ENCODE peak calls at places on chromosomes 5 and 9, in six cellular contexts. One of them, this sample, is unnamed.

GRCh38 chr9:110995511-110996340 is 42.5 kb downstream of the LPAR1 start:
- DNase-seq in pancreas: no peak
- DNase-seq in heart left ventricle: no peak
- DNase-seq in AG04449: no peak
- DNase-seq in CD8-positive, alpha-beta T cell: no peak
- DNase-seq in Peyer's patch: no peak
- DNase-seq in this sample: peak

GRCh38 chr9:2018162-2018643 is 3.1 kb downstream of the SMARCA2 start:
- DNase-seq in heart left ventricle: no peak
- DNase-seq in pancreas: no peak
- DNase-seq in Peyer's patch: no peak
- DNase-seq in CD8-positive, alpha-beta T cell: no peak
- DNase-seq in AG04449: no peak
- DNase-seq in this sample: no peak

GRCh38 chr5:81688215-81688614 is 62.7 kb downstream of the SSBP2 start:
- DNase-seq in heart left ventricle: no peak
- DNase-seq in Peyer's patch: no peak
- DNase-seq in CD8-positive, alpha-beta T cell: no peak
- DNase-seq in AG04449: no peak
- DNase-seq in pancreas: no peak
- DNase-seq in this sample: no peak

GRCh38 chr5:109143001-109143400 is 266.8 kb downstream of the PJA2 start:
- DNase-seq in AG04449: no peak
- DNase-seq in pancreas: no peak
- DNase-seq in Peyer's patch: no peak
- DNase-seq in heart left ventricle: no peak
- DNase-seq in CD8-positive, alpha-beta T cell: no peak
- DNase-seq in this sample: peak

GRCh38 chr9:127049044-127049443 is 73.4 kb downstream of the ANGPTL2 start:
- DNase-seq in pancreas: no peak
- DNase-seq in Peyer's patch: peak
- DNase-seq in AG04449: peak
- DNase-seq in CD8-positive, alpha-beta T cell: peak
- DNase-seq in heart left ventricle: no peak
- DNase-seq in this sample: peak

GRCh38 chr5:35230043-35230611 is at the start of gene PRLR:
- DNase-seq in CD8-positive, alpha-beta T cell: no peak
- DNase-seq in AG04449: no peak
- DNase-seq in Peyer's patch: peak
- DNase-seq in heart left ventricle: peak
- DNase-seq in pancreas: peak
- DNase-seq in this sample: peak

GRCh38 chr9:109320338-109320733 is 523 bp downstream of the EPB41L4B start:
- DNase-seq in heart left ventricle: no peak
- DNase-seq in AG04449: no peak
- DNase-seq in pancreas: peak
- DNase-seq in CD8-positive, alpha-beta T cell: no peak
- DNase-seq in Peyer's patch: no peak
- DNase-seq in this sample: no peak

GRCh38 chr5:142073617-142074405 is 34.8 kb upstream of the NDFIP1 start:
- DNase-seq in pancreas: no peak
- DNase-seq in Peyer's patch: no peak
- DNase-seq in heart left ventricle: no peak
- DNase-seq in CD8-positive, alpha-beta T cell: no peak
- DNase-seq in AG04449: no peak
- DNase-seq in this sample: no peak

GRCh38 chr9:13942695-13943094 is 371.2 kb downstream of the NFIB start:
- DNase-seq in Peyer's patch: no peak
- DNase-seq in CD8-positive, alpha-beta T cell: no peak
- DNase-seq in pancreas: no peak
- DNase-seq in AG04449: peak
- DNase-seq in heart left ventricle: no peak
- DNase-seq in this sample: peak

GRCh38 chr5:81907012-81907411 is 64.8 kb upstream of the ATG10 start:
- DNase-seq in Peyer's patch: no peak
- DNase-seq in heart left ventricle: no peak
- DNase-seq in pancreas: no peak
- DNase-seq in AG04449: no peak
- DNase-seq in CD8-positive, alpha-beta T cell: no peak
- DNase-seq in this sample: no peak

GRCh38 chr9:119458068-119458467 is 88.8 kb upstream of the BRINP1 start:
- DNase-seq in Peyer's patch: no peak
- DNase-seq in pancreas: no peak
- DNase-seq in AG04449: no peak
- DNase-seq in heart left ventricle: no peak
- DNase-seq in CD8-positive, alpha-beta T cell: no peak
- DNase-seq in this sample: no peak

GRCh38 chr9:127973169-127974001 is 7.4 kb downstream of the EEIG1 start:
- DNase-seq in heart left ventricle: peak
- DNase-seq in CD8-positive, alpha-beta T cell: peak
- DNase-seq in AG04449: no peak
- DNase-seq in pancreas: peak
- DNase-seq in Peyer's patch: peak
- DNase-seq in this sample: no peak

GRCh38 chr9:93566408-93567270 is 9.7 kb upstream of the PHF2 start:
- DNase-seq in heart left ventricle: peak
- DNase-seq in CD8-positive, alpha-beta T cell: peak
- DNase-seq in AG04449: peak
- DNase-seq in Peyer's patch: peak
- DNase-seq in pancreas: peak
- DNase-seq in this sample: peak

GRCh38 chr9:74362423-74362822 is 134.7 kb upstream of the RORB start:
- DNase-seq in pancreas: no peak
- DNase-seq in Peyer's patch: no peak
- DNase-seq in heart left ventricle: no peak
- DNase-seq in AG04449: no peak
- DNase-seq in CD8-positive, alpha-beta T cell: no peak
- DNase-seq in this sample: no peak

GRCh38 chr9:113988951-113989780 is 88.9 kb downstream of the AMBP start:
- DNase-seq in pancreas: no peak
- DNase-seq in AG04449: no peak
- DNase-seq in Peyer's patch: peak
- DNase-seq in heart left ventricle: peak
- DNase-seq in CD8-positive, alpha-beta T cell: no peak
- DNase-seq in this sample: peak

GRCh38 chr5:177435847-177436536 is 9.5 kb downstream of the GRK6 start:
- DNase-seq in pancreas: peak
- DNase-seq in heart left ventricle: no peak
- DNase-seq in CD8-positive, alpha-beta T cell: no peak
- DNase-seq in AG04449: no peak
- DNase-seq in Peyer's patch: no peak
- DNase-seq in this sample: no peak

GRCh38 chr9:13279284-13280162 is at the start of gene MPDZ:
- DNase-seq in Peyer's patch: no peak
- DNase-seq in pancreas: peak
- DNase-seq in CD8-positive, alpha-beta T cell: no peak
- DNase-seq in AG04449: no peak
- DNase-seq in heart left ventricle: peak
- DNase-seq in this sample: peak

GRCh38 chr5:92505145-92505544 is 1075.9 kb downstream of the NR2F1-AS1 start:
- DNase-seq in Peyer's patch: no peak
- DNase-seq in CD8-positive, alpha-beta T cell: no peak
- DNase-seq in AG04449: no peak
- DNase-seq in pancreas: no peak
- DNase-seq in heart left ventricle: no peak
- DNase-seq in this sample: peak

GRCh38 chr5:83718195-83718825 is 2.3 kb downstream of the HAPLN1 start:
- DNase-seq in CD8-positive, alpha-beta T cell: no peak
- DNase-seq in pancreas: peak
- DNase-seq in AG04449: peak
- DNase-seq in heart left ventricle: peak
- DNase-seq in Peyer's patch: peak
- DNase-seq in this sample: peak

GRCh38 chr9:26669641-26670040 is 223.0 kb downstream of the CAAP1 start:
- DNase-seq in pancreas: no peak
- DNase-seq in CD8-positive, alpha-beta T cell: no peak
- DNase-seq in AG04449: no peak
- DNase-seq in Peyer's patch: no peak
- DNase-seq in heart left ventricle: no peak
- DNase-seq in this sample: no peak

GRCh38 chr5:69334793-69335268 is 2.2 kb upstream of the CCDC125 start:
- DNase-seq in CD8-positive, alpha-beta T cell: peak
- DNase-seq in pancreas: peak
- DNase-seq in AG04449: peak
- DNase-seq in heart left ventricle: peak
- DNase-seq in Peyer's patch: peak
- DNase-seq in this sample: peak

GRCh38 chr5:2007906-2008437 is 125.2 kb upstream of the IRX4 start:
- DNase-seq in pancreas: no peak
- DNase-seq in heart left ventricle: peak
- DNase-seq in CD8-positive, alpha-beta T cell: no peak
- DNase-seq in AG04449: no peak
- DNase-seq in Peyer's patch: no peak
- DNase-seq in this sample: no peak

GRCh38 chr9:107588393-107588792 is 98.8 kb upstream of the KLF4 start:
- DNase-seq in pancreas: no peak
- DNase-seq in CD8-positive, alpha-beta T cell: no peak
- DNase-seq in heart left ventricle: no peak
- DNase-seq in Peyer's patch: no peak
- DNase-seq in AG04449: no peak
- DNase-seq in this sample: no peak

GRCh38 chr5:13354611-13355010 is 589.9 kb downstream of the DNAH5 start:
- DNase-seq in Peyer's patch: no peak
- DNase-seq in AG04449: no peak
- DNase-seq in pancreas: no peak
- DNase-seq in CD8-positive, alpha-beta T cell: no peak
- DNase-seq in heart left ventricle: no peak
- DNase-seq in this sample: no peak

GRCh38 chr5:66436721-66437120 is 159.5 kb upstream of the MAST4 start:
- DNase-seq in pancreas: no peak
- DNase-seq in AG04449: no peak
- DNase-seq in CD8-positive, alpha-beta T cell: no peak
- DNase-seq in Peyer's patch: no peak
- DNase-seq in heart left ventricle: peak
- DNase-seq in this sample: no peak

GRCh38 chr5:66443462-66444130 is 152.6 kb upstream of the MAST4 start:
- DNase-seq in heart left ventricle: no peak
- DNase-seq in CD8-positive, alpha-beta T cell: no peak
- DNase-seq in AG04449: no peak
- DNase-seq in pancreas: no peak
- DNase-seq in Peyer's patch: no peak
- DNase-seq in this sample: no peak

GRCh38 chr5:66442951-66443445 is 153.2 kb upstream of the MAST4 start:
- DNase-seq in pancreas: peak
- DNase-seq in Peyer's patch: no peak
- DNase-seq in AG04449: no peak
- DNase-seq in heart left ventricle: no peak
- DNase-seq in CD8-positive, alpha-beta T cell: no peak
- DNase-seq in this sample: no peak

GRCh38 chr5:66440202-66440680 is 156.0 kb upstream of the MAST4 start:
- DNase-seq in AG04449: no peak
- DNase-seq in pancreas: no peak
- DNase-seq in Peyer's patch: no peak
- DNase-seq in CD8-positive, alpha-beta T cell: no peak
- DNase-seq in heart left ventricle: peak
- DNase-seq in this sample: peak
- H3K4me3 ChIP-seq in AG04449: no peak
- H3K4me3 ChIP-seq in pancreas: no peak
- H3K4me3 ChIP-seq in Peyer's patch: no peak
- H3K4me3 ChIP-seq in CD8-positive, alpha-beta T cell: no peak
- H3K4me3 ChIP-seq in heart left ventricle: peak
- H3K4me3 ChIP-seq in this sample: no peak

DNA sequence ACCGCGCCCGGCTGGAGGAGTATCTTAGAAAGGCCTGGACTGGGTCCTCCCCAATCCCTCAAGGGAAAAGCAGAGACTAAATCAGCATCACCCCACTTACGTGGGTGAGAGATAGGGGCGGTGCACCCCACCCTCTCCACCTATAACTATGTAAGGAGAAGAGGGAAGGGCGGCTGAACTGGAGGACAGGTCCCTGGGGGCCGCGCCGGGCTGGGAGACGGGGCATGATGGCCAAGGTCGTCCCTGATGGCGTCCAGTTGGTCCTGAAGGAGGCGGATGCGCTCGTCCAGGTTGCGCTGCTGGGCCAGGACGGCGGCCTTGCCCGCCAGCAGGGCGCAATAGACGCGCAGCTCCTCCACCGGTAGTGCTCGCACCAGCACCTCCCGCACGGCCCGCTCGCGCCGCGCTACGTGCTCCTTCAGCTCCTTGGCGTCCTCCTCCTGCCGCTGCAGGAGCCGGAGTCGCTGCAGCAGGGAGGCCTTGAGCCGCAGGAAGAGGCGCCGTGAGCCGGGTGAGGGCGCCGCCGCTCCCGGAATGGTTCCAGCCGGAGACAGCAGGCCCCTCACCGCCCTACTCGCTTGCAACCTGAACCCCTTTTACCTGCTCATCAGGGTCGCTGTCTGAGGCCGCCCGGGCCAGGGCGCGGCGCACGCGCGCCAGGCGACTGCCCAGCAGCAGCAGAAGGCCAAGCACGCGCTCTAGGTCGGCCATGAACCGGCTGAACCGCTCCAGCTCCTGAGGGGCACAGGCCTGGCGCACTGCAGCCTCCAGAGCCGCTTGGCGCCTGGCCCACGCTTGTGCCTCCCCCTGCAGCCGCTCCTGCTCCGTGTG is 7.6 kb downstream of the SHROOM1 start:
- DNase-seq in AG04449: no peak
- DNase-seq in pancreas: peak
- DNase-seq in Peyer's patch: no peak
- DNase-seq in heart left ventricle: peak
- DNase-seq in CD8-positive, alpha-beta T cell: no peak
- DNase-seq in this sample: no peak
- TF ChIP-seq CTCF in AG04449: no peak
- TF ChIP-seq CTCF in pancreas: no peak
- TF ChIP-seq CTCF in Peyer's patch: no peak
- TF ChIP-seq CTCF in heart left ventricle: no peak
- TF ChIP-seq CTCF in CD8-positive, alpha-beta T cell: no peak
- TF ChIP-seq CTCF in this sample: no peak

GRCh38 chr5:88660326-88660946 is 222.5 kb downstream of the MEF2C start:
- DNase-seq in CD8-positive, alpha-beta T cell: no peak
- DNase-seq in AG04449: no peak
- DNase-seq in pancreas: no peak
- DNase-seq in heart left ventricle: no peak
- DNase-seq in Peyer's patch: no peak
- DNase-seq in this sample: no peak
- H3K4me3 ChIP-seq in CD8-positive, alpha-beta T cell: no peak
- H3K4me3 ChIP-seq in AG04449: peak
- H3K4me3 ChIP-seq in pancreas: no peak
- H3K4me3 ChIP-seq in heart left ventricle: peak
- H3K4me3 ChIP-seq in Peyer's patch: peak
- H3K4me3 ChIP-seq in this sample: peak

GRCh38 chr5:146704949-146705665 is 173.4 kb downstream of the PPP2R2B start:
- DNase-seq in pancreas: no peak
- DNase-seq in heart left ventricle: no peak
- DNase-seq in CD8-positive, alpha-beta T cell: no peak
- DNase-seq in Peyer's patch: no peak
- DNase-seq in AG04449: no peak
- DNase-seq in this sample: no peak

GRCh38 chr5:146703899-146704298 is 174.7 kb downstream of the PPP2R2B start:
- DNase-seq in pancreas: no peak
- DNase-seq in AG04449: no peak
- DNase-seq in Peyer's patch: no peak
- DNase-seq in CD8-positive, alpha-beta T cell: no peak
- DNase-seq in heart left ventricle: no peak
- DNase-seq in this sample: no peak

GRCh38 chr5:146707316-146707715 is 171.2 kb downstream of the PPP2R2B start:
- DNase-seq in AG04449: no peak
- DNase-seq in CD8-positive, alpha-beta T cell: no peak
- DNase-seq in heart left ventricle: no peak
- DNase-seq in Peyer's patch: no peak
- DNase-seq in pancreas: no peak
- DNase-seq in this sample: no peak

GRCh38 chr5:146703499-146703898 is 175.1 kb downstream of the PPP2R2B start:
- DNase-seq in heart left ventricle: no peak
- DNase-seq in pancreas: no peak
- DNase-seq in CD8-positive, alpha-beta T cell: no peak
- DNase-seq in Peyer's patch: no peak
- DNase-seq in AG04449: no peak
- DNase-seq in this sample: no peak

GRCh38 chr5:146706321-146706972 is 172.1 kb downstream of the PPP2R2B start:
- DNase-seq in Peyer's patch: peak
- DNase-seq in CD8-positive, alpha-beta T cell: no peak
- DNase-seq in AG04449: no peak
- DNase-seq in pancreas: no peak
- DNase-seq in heart left ventricle: no peak
- DNase-seq in this sample: no peak
- TF ChIP-seq CTCF in Peyer's patch: no peak
- TF ChIP-seq CTCF in CD8-positive, alpha-beta T cell: no peak
- TF ChIP-seq CTCF in AG04449: no peak
- TF ChIP-seq CTCF in pancreas: no peak
- TF ChIP-seq CTCF in heart left ventricle: no peak
- TF ChIP-seq CTCF in this sample: no peak

This sample was measured in AG10803.